ENCODE peak calls at places on chromosomes 12 and 14, in four cellular contexts. One of them, this sample, is unnamed.
A peak's percentile ranks its signal among the peaks of the same experiment; 100 is the strongest.

GRCh38 chr14:37594238-37594915 is 672 bp downstream of the FOXA1 start:
- DNase-seq in iPS-NIHi11: no peak
- DNase-seq in stimulated activated CD8-positive, alpha-beta memory T cell treated with anti-CD3 and anti-CD28 coated beads, Interleukin-4, amount 100 ng/mL, for 1 hour: no peak
- DNase-seq in frontal cortex: no peak
- DNase-seq in this sample: peak; percentile 58

GRCh38 chr14:64566651-64567122 is 16.9 kb downstream of the PPP1R36 start:
- DNase-seq in stimulated activated CD8-positive, alpha-beta memory T cell treated with anti-CD3 and anti-CD28 coated beads, Interleukin-4, amount 100 ng/mL, for 1 hour: no peak
- DNase-seq in iPS-NIHi11: no peak
- DNase-seq in frontal cortex: no peak
- DNase-seq in this sample: no peak

GRCh38 chr12:6868211-6869048 is 1.1 kb downstream of the TPI1 start:
- DNase-seq in iPS-NIHi11: no peak
- DNase-seq in stimulated activated CD8-positive, alpha-beta memory T cell treated with anti-CD3 and anti-CD28 coated beads, Interleukin-4, amount 100 ng/mL, for 1 hour: no peak
- DNase-seq in frontal cortex: no peak
- DNase-seq in this sample: no peak

GRCh38 chr14:64208261-64208660 is 85.9 kb downstream of the ESR2 start:
- DNase-seq in frontal cortex: no peak
- DNase-seq in stimulated activated CD8-positive, alpha-beta memory T cell treated with anti-CD3 and anti-CD28 coated beads, Interleukin-4, amount 100 ng/mL, for 1 hour: no peak
- DNase-seq in iPS-NIHi11: no peak
- DNase-seq in this sample: no peak

GRCh38 chr14:93493054-93493453 is 62.3 kb downstream of the UNC79 start:
- DNase-seq in iPS-NIHi11: no peak
- DNase-seq in stimulated activated CD8-positive, alpha-beta memory T cell treated with anti-CD3 and anti-CD28 coated beads, Interleukin-4, amount 100 ng/mL, for 1 hour: no peak
- DNase-seq in frontal cortex: no peak
- DNase-seq in this sample: no peak

GRCh38 chr12:84502180-84502857 is 410.3 kb downstream of the SLC6A15 start:
- DNase-seq in frontal cortex: no peak
- DNase-seq in stimulated activated CD8-positive, alpha-beta memory T cell treated with anti-CD3 and anti-CD28 coated beads, Interleukin-4, amount 100 ng/mL, for 1 hour: no peak
- DNase-seq in iPS-NIHi11: no peak
- DNase-seq in this sample: no peak

GRCh38 chr12:53232641-53233538 is 881 bp upstream of the RARG start:
- DNase-seq in stimulated activated CD8-positive, alpha-beta memory T cell treated with anti-CD3 and anti-CD28 coated beads, Interleukin-4, amount 100 ng/mL, for 1 hour: no peak
- DNase-seq in frontal cortex: no peak
- DNase-seq in iPS-NIHi11: peak; percentile 65
- DNase-seq in this sample: no peak

GRCh38 chr12:128578045-128578444 is 245.7 kb downstream of the SLC15A4 start:
- DNase-seq in iPS-NIHi11: no peak
- DNase-seq in frontal cortex: no peak
- DNase-seq in stimulated activated CD8-positive, alpha-beta memory T cell treated with anti-CD3 and anti-CD28 coated beads, Interleukin-4, amount 100 ng/mL, for 1 hour: no peak
- DNase-seq in this sample: no peak

GRCh38 chr14:54444003-54444402 is 2.8 kb upstream of the CNIH1 start:
- DNase-seq in iPS-NIHi11: no peak
- DNase-seq in stimulated activated CD8-positive, alpha-beta memory T cell treated with anti-CD3 and anti-CD28 coated beads, Interleukin-4, amount 100 ng/mL, for 1 hour: no peak
- DNase-seq in frontal cortex: no peak
- DNase-seq in this sample: no peak

GRCh38 chr12:48414046-48414445 is 58.3 kb upstream of the ANP32D start:
- DNase-seq in stimulated activated CD8-positive, alpha-beta memory T cell treated with anti-CD3 and anti-CD28 coated beads, Interleukin-4, amount 100 ng/mL, for 1 hour: no peak
- DNase-seq in frontal cortex: peak; percentile 36
- DNase-seq in iPS-NIHi11: no peak
- DNase-seq in this sample: no peak

GRCh38 chr14:58216544-58216943 is 16.6 kb downstream of the ACTR10 start:
- DNase-seq in frontal cortex: no peak
- DNase-seq in stimulated activated CD8-positive, alpha-beta memory T cell treated with anti-CD3 and anti-CD28 coated beads, Interleukin-4, amount 100 ng/mL, for 1 hour: no peak
- DNase-seq in iPS-NIHi11: no peak
- DNase-seq in this sample: no peak

GRCh38 chr14:59961518-59962062 is 41.6 kb downstream of the LRRC9 start:
- DNase-seq in stimulated activated CD8-positive, alpha-beta memory T cell treated with anti-CD3 and anti-CD28 coated beads, Interleukin-4, amount 100 ng/mL, for 1 hour: no peak
- DNase-seq in iPS-NIHi11: no peak
- DNase-seq in frontal cortex: no peak
- DNase-seq in this sample: no peak

GRCh38 chr12:67052981-67053380 is 216.2 kb upstream of the CAND1 start:
- DNase-seq in iPS-NIHi11: no peak
- DNase-seq in stimulated activated CD8-positive, alpha-beta memory T cell treated with anti-CD3 and anti-CD28 coated beads, Interleukin-4, amount 100 ng/mL, for 1 hour: no peak
- DNase-seq in frontal cortex: no peak
- DNase-seq in this sample: no peak

GRCh38 chr14:20400965-20401593 is 12.2 kb downstream of the TEP1 start:
- DNase-seq in frontal cortex: no peak
- DNase-seq in iPS-NIHi11: no peak
- DNase-seq in stimulated activated CD8-positive, alpha-beta memory T cell treated with anti-CD3 and anti-CD28 coated beads, Interleukin-4, amount 100 ng/mL, for 1 hour: no peak
- DNase-seq in this sample: no peak

GRCh38 chr14:59631237-59631636 is 54.6 kb upstream of the CCDC175 start:
- DNase-seq in frontal cortex: no peak
- DNase-seq in stimulated activated CD8-positive, alpha-beta memory T cell treated with anti-CD3 and anti-CD28 coated beads, Interleukin-4, amount 100 ng/mL, for 1 hour: no peak
- DNase-seq in iPS-NIHi11: peak; percentile 55
- DNase-seq in this sample: peak; percentile 48

GRCh38 chr12:116595186-116595585 is 36.0 kb downstream of the MAP1LC3B2 start:
- DNase-seq in frontal cortex: no peak
- DNase-seq in stimulated activated CD8-positive, alpha-beta memory T cell treated with anti-CD3 and anti-CD28 coated beads, Interleukin-4, amount 100 ng/mL, for 1 hour: no peak
- DNase-seq in iPS-NIHi11: no peak
- DNase-seq in this sample: no peak

GRCh38 chr12:82793882-82794281 is 107.2 kb downstream of the TMTC2 start:
- DNase-seq in stimulated activated CD8-positive, alpha-beta memory T cell treated with anti-CD3 and anti-CD28 coated beads, Interleukin-4, amount 100 ng/mL, for 1 hour: no peak
- DNase-seq in frontal cortex: no peak
- DNase-seq in iPS-NIHi11: peak; percentile 28
- DNase-seq in this sample: no peak

GRCh38 chr14:102052522-102052921 is 34.3 kb downstream of the HSP90AA1 start:
- DNase-seq in stimulated activated CD8-positive, alpha-beta memory T cell treated with anti-CD3 and anti-CD28 coated beads, Interleukin-4, amount 100 ng/mL, for 1 hour: no peak
- DNase-seq in iPS-NIHi11: no peak
- DNase-seq in frontal cortex: no peak
- DNase-seq in this sample: no peak

GRCh38 chr12:69540606-69541386 is 44.5 kb upstream of the CCT2 start:
- DNase-seq in frontal cortex: no peak
- DNase-seq in iPS-NIHi11: no peak
- DNase-seq in stimulated activated CD8-positive, alpha-beta memory T cell treated with anti-CD3 and anti-CD28 coated beads, Interleukin-4, amount 100 ng/mL, for 1 hour: no peak
- DNase-seq in this sample: no peak

GRCh38 chr12:88985631-88986030 is 366.7 kb downstream of the DUSP6 start:
- DNase-seq in iPS-NIHi11: no peak
- DNase-seq in stimulated activated CD8-positive, alpha-beta memory T cell treated with anti-CD3 and anti-CD28 coated beads, Interleukin-4, amount 100 ng/mL, for 1 hour: no peak
- DNase-seq in frontal cortex: no peak
- DNase-seq in this sample: no peak

GRCh38 chr14:73746540-73747385 is 32.6 kb upstream of the PNMA1 start:
- DNase-seq in frontal cortex: no peak
- DNase-seq in stimulated activated CD8-positive, alpha-beta memory T cell treated with anti-CD3 and anti-CD28 coated beads, Interleukin-4, amount 100 ng/mL, for 1 hour: no peak
- DNase-seq in iPS-NIHi11: no peak
- DNase-seq in this sample: no peak

GRCh38 chr14:104688755-104689619 is at the start of gene INF2:
- DNase-seq in stimulated activated CD8-positive, alpha-beta memory T cell treated with anti-CD3 and anti-CD28 coated beads, Interleukin-4, amount 100 ng/mL, for 1 hour: peak; percentile 23
- DNase-seq in frontal cortex: peak; percentile 92
- DNase-seq in iPS-NIHi11: peak; percentile 90
- DNase-seq in this sample: peak; percentile 77

GRCh38 chr14:95234426-95234825 is 77.1 kb upstream of the DICER1 start:
- DNase-seq in frontal cortex: no peak
- DNase-seq in iPS-NIHi11: no peak
- DNase-seq in stimulated activated CD8-positive, alpha-beta memory T cell treated with anti-CD3 and anti-CD28 coated beads, Interleukin-4, amount 100 ng/mL, for 1 hour: no peak
- DNase-seq in this sample: no peak

GRCh38 chr14:28875937-28876910 is 109.6 kb downstream of the FOXG1 start:
- DNase-seq in frontal cortex: no peak
- DNase-seq in iPS-NIHi11: peak; percentile 12
- DNase-seq in stimulated activated CD8-positive, alpha-beta memory T cell treated with anti-CD3 and anti-CD28 coated beads, Interleukin-4, amount 100 ng/mL, for 1 hour: no peak
- DNase-seq in this sample: peak; percentile 28

GRCh38 chr12:77537648-77538047 is 293.0 kb upstream of the NAV3 start:
- DNase-seq in frontal cortex: no peak
- DNase-seq in iPS-NIHi11: no peak
- DNase-seq in stimulated activated CD8-positive, alpha-beta memory T cell treated with anti-CD3 and anti-CD28 coated beads, Interleukin-4, amount 100 ng/mL, for 1 hour: no peak
- DNase-seq in this sample: no peak

GRCh38 chr14:23121401-23121800 is 2.3 kb upstream of the CEBPE start:
- DNase-seq in stimulated activated CD8-positive, alpha-beta memory T cell treated with anti-CD3 and anti-CD28 coated beads, Interleukin-4, amount 100 ng/mL, for 1 hour: no peak
- DNase-seq in frontal cortex: no peak
- DNase-seq in iPS-NIHi11: no peak
- DNase-seq in this sample: no peak

GRCh38 chr14:26808407-26808806 is 210.6 kb upstream of the NOVA1 start:
- DNase-seq in frontal cortex: no peak
- DNase-seq in iPS-NIHi11: no peak
- DNase-seq in stimulated activated CD8-positive, alpha-beta memory T cell treated with anti-CD3 and anti-CD28 coated beads, Interleukin-4, amount 100 ng/mL, for 1 hour: no peak
- DNase-seq in this sample: no peak

GRCh38 chr12:124286414-124286813 is 8.5 kb upstream of the RFLNA start:
- DNase-seq in frontal cortex: no peak
- DNase-seq in stimulated activated CD8-positive, alpha-beta memory T cell treated with anti-CD3 and anti-CD28 coated beads, Interleukin-4, amount 100 ng/mL, for 1 hour: no peak
- DNase-seq in iPS-NIHi11: no peak
- DNase-seq in this sample: no peak

GRCh38 chr14:76657404-76657803 is 103.9 kb upstream of the VASH1 start:
- DNase-seq in iPS-NIHi11: no peak
- DNase-seq in frontal cortex: no peak
- DNase-seq in stimulated activated CD8-positive, alpha-beta memory T cell treated with anti-CD3 and anti-CD28 coated beads, Interleukin-4, amount 100 ng/mL, for 1 hour: no peak
- DNase-seq in this sample: no peak

GRCh38 chr12:5442251-5443006 is 10.5 kb downstream of the NTF3 start:
- DNase-seq in frontal cortex: no peak
- DNase-seq in iPS-NIHi11: peak; percentile 51
- DNase-seq in stimulated activated CD8-positive, alpha-beta memory T cell treated with anti-CD3 and anti-CD28 coated beads, Interleukin-4, amount 100 ng/mL, for 1 hour: no peak
- DNase-seq in this sample: peak; percentile 35

GRCh38 chr12:69105101-69105613 is 134.2 kb upstream of the CPSF6 start:
- DNase-seq in frontal cortex: no peak
- DNase-seq in iPS-NIHi11: peak; percentile 53
- DNase-seq in stimulated activated CD8-positive, alpha-beta memory T cell treated with anti-CD3 and anti-CD28 coated beads, Interleukin-4, amount 100 ng/mL, for 1 hour: no peak
- DNase-seq in this sample: peak; percentile 21

GRCh38 chr12:87807127-87807526 is 222.1 kb downstream of the C12orf50 start:
- DNase-seq in iPS-NIHi11: no peak
- DNase-seq in frontal cortex: no peak
- DNase-seq in stimulated activated CD8-positive, alpha-beta memory T cell treated with anti-CD3 and anti-CD28 coated beads, Interleukin-4, amount 100 ng/mL, for 1 hour: no peak
- DNase-seq in this sample: no peak

GRCh38 chr12:25829192-25829591 is 129.3 kb upstream of the RASSF8 start:
- DNase-seq in stimulated activated CD8-positive, alpha-beta memory T cell treated with anti-CD3 and anti-CD28 coated beads, Interleukin-4, amount 100 ng/mL, for 1 hour: no peak
- DNase-seq in iPS-NIHi11: no peak
- DNase-seq in frontal cortex: no peak
- DNase-seq in this sample: no peak

GRCh38 chr12:92439397-92439779 is 263.4 kb upstream of the PLEKHG7 start:
- DNase-seq in iPS-NIHi11: no peak
- DNase-seq in frontal cortex: no peak
- DNase-seq in stimulated activated CD8-positive, alpha-beta memory T cell treated with anti-CD3 and anti-CD28 coated beads, Interleukin-4, amount 100 ng/mL, for 1 hour: no peak
- DNase-seq in this sample: no peak

GRCh38 chr12:46916796-46917419 is 91.1 kb upstream of the SLC38A4 start:
- DNase-seq in iPS-NIHi11: no peak
- DNase-seq in stimulated activated CD8-positive, alpha-beta memory T cell treated with anti-CD3 and anti-CD28 coated beads, Interleukin-4, amount 100 ng/mL, for 1 hour: no peak
- DNase-seq in frontal cortex: no peak
- DNase-seq in this sample: no peak

GRCh38 chr12:104465379-104465778 is 8.6 kb downstream of the CHST11 start:
- DNase-seq in stimulated activated CD8-positive, alpha-beta memory T cell treated with anti-CD3 and anti-CD28 coated beads, Interleukin-4, amount 100 ng/mL, for 1 hour: no peak
- DNase-seq in frontal cortex: no peak
- DNase-seq in iPS-NIHi11: no peak
- DNase-seq in this sample: no peak

GRCh38 chr14:51929156-51929555 is 60.2 kb upstream of the RTRAF start:
- DNase-seq in iPS-NIHi11: no peak
- DNase-seq in frontal cortex: peak; percentile 13
- DNase-seq in stimulated activated CD8-positive, alpha-beta memory T cell treated with anti-CD3 and anti-CD28 coated beads, Interleukin-4, amount 100 ng/mL, for 1 hour: no peak
- DNase-seq in this sample: no peak